ENCODE peak calls at places on chromosomes 4 and X, in seven cellular contexts. One of them, this sample, is unnamed.

GRCh38 chrX:130669233-130669632 is 233.8 kb downstream of the ENOX2 start:
- DNase-seq in epithelial cell of prostate: no peak
- DNase-seq in T1000: no peak
- DNase-seq in tibial artery: no peak
- DNase-seq in islet precursor cell: no peak
- DNase-seq in GM13977: no peak
- DNase-seq in HCEC 1CT: peak; percentile 64
- DNase-seq in this sample: peak; percentile 11

GRCh38 chr4:182826391-182826790 is 90.8 kb downstream of the DCTD start:
- DNase-seq in epithelial cell of prostate: no peak
- DNase-seq in T1000: no peak
- DNase-seq in tibial artery: peak; percentile 35
- DNase-seq in islet precursor cell: no peak
- DNase-seq in GM13977: peak; percentile 53
- DNase-seq in HCEC 1CT: no peak
- DNase-seq in this sample: no peak

GRCh38 chrX:116009871-116010710 is 160.5 kb upstream of the AGTR2 start:
- DNase-seq in epithelial cell of prostate: no peak
- DNase-seq in T1000: no peak
- DNase-seq in tibial artery: peak; percentile 53
- DNase-seq in islet precursor cell: peak; percentile 84
- DNase-seq in GM13977: peak; percentile 9
- DNase-seq in HCEC 1CT: no peak
- DNase-seq in this sample: no peak

GRCh38 chrX:41889317-41890025 is 33.9 kb downstream of the CASK start:
- DNase-seq in epithelial cell of prostate: no peak
- DNase-seq in T1000: no peak
- DNase-seq in tibial artery: no peak
- DNase-seq in islet precursor cell: no peak
- DNase-seq in GM13977: no peak
- DNase-seq in HCEC 1CT: peak; percentile 34
- DNase-seq in this sample: peak; percentile 14

GRCh38 chrX:115423091-115423490 is 133.6 kb downstream of the LUZP4 start:
- DNase-seq in epithelial cell of prostate: no peak
- DNase-seq in T1000: no peak
- DNase-seq in tibial artery: no peak
- DNase-seq in islet precursor cell: no peak
- DNase-seq in GM13977: no peak
- DNase-seq in HCEC 1CT: no peak
- DNase-seq in this sample: no peak

GRCh38 chrX:102765794-102766193 is 45.3 kb downstream of the GPRASP3 start:
- DNase-seq in epithelial cell of prostate: no peak
- DNase-seq in T1000: no peak
- DNase-seq in tibial artery: peak; percentile 64
- DNase-seq in islet precursor cell: no peak
- DNase-seq in GM13977: no peak
- DNase-seq in HCEC 1CT: peak; percentile 72
- DNase-seq in this sample: no peak

GRCh38 chr4:93749351-93749761 is 79.2 kb upstream of the ATOH1 start:
- DNase-seq in epithelial cell of prostate: no peak
- DNase-seq in T1000: no peak
- DNase-seq in tibial artery: no peak
- DNase-seq in islet precursor cell: no peak
- DNase-seq in GM13977: peak; percentile 30
- DNase-seq in HCEC 1CT: no peak
- DNase-seq in this sample: peak; percentile 1

GRCh38 chr4:86506591-86506990 is 87.5 kb upstream of the PTPN13 start:
- DNase-seq in epithelial cell of prostate: no peak
- DNase-seq in T1000: no peak
- DNase-seq in tibial artery: no peak
- DNase-seq in islet precursor cell: no peak
- DNase-seq in GM13977: no peak
- DNase-seq in HCEC 1CT: no peak
- DNase-seq in this sample: no peak

GRCh38 chrX:39518451-39519212 is 579.1 kb downstream of the BCOR start:
- DNase-seq in epithelial cell of prostate: no peak
- DNase-seq in T1000: no peak
- DNase-seq in tibial artery: peak; percentile 72
- DNase-seq in islet precursor cell: no peak
- DNase-seq in GM13977: no peak
- DNase-seq in HCEC 1CT: no peak
- DNase-seq in this sample: no peak